ENCODE peak calls at places on chromosomes 4 and X, in nine cellular contexts. V, U, E, D, G, C, F, I and B are unnamed samples.

GRCh38 chrX:85113746-85114145 is 110.1 kb downstream of the APOOL start:
- DNase-seq in V (no peak), U (no peak), E (no peak), D (no peak), G (no peak), C (no peak), F (no peak), I (no peak), B (no peak)

GRCh38 chr4:139913398-139913990 is 240.5 kb downstream of the MAML3 start:
- DNase-seq in V (peak), U (peak), E (no peak), D (no peak), G (no peak), C (no peak), F (no peak), I (no peak), B (no peak)

GRCh38 chrX:56995271-56995994 is at the start of gene SPIN3:
- DNase-seq in V (peak), U (peak), E (peak), D (peak), G (peak), C (peak), F (no peak), I (peak), B (no peak)

GRCh38 chrX:27842867-27843266 is 35.1 kb downstream of the MAGEB10 start:
- DNase-seq in V (no peak), U (no peak), E (no peak), D (no peak), G (no peak), C (no peak), F (no peak), I (no peak), B (no peak)

GRCh38 chr4:158094413-158095110 is 78.3 kb downstream of the GASK1B start:
- DNase-seq in V (peak), U (no peak), E (no peak), D (no peak), G (no peak), C (peak), F (no peak), I (peak), B (no peak)

GRCh38 chr4:108519208-108519833 is 101.1 kb upstream of the RPL34 start:
- DNase-seq in V (no peak), U (no peak), E (no peak), D (no peak), G (no peak), C (no peak), F (no peak), I (no peak), B (no peak)

GRCh38 chrX:131764224-131764623 is 220.3 kb downstream of the OR13H1 start:
- DNase-seq in V (no peak), U (no peak), E (no peak), D (no peak), G (no peak), C (no peak), F (no peak), I (no peak), B (no peak)

GRCh38 chr4:38177035-38177791 is 217.0 kb downstream of the PTTG2 start:
- DNase-seq in V (no peak), U (no peak), E (peak), D (no peak), G (peak), C (no peak), F (no peak), I (no peak), B (peak)

GRCh38 chr4:176607807-176608206 is 184.9 kb downstream of the VEGFC start:
- DNase-seq in V (no peak), U (no peak), E (no peak), D (no peak), G (no peak), C (no peak), F (no peak), I (no peak), B (no peak)

GRCh38 chr4:181661090-181661489 is 582.1 kb upstream of the TENM3 start:
- DNase-seq in V (peak), U (no peak), E (no peak), D (no peak), G (no peak), C (no peak), F (peak), I (no peak), B (no peak)

GRCh38 chr4:54516556-54517215 is 141.1 kb upstream of the KIT start:
- DNase-seq in V (no peak), U (no peak), E (peak), D (no peak), G (no peak), C (no peak), F (no peak), I (no peak), B (no peak)

GRCh38 chrX:118974088-118974907 is at the start of gene LONRF3:
- DNase-seq in V (no peak), U (peak), E (peak), D (no peak), G (peak), C (peak), F (no peak), I (peak), B (peak)

GRCh38 chr4:3515646-3516045 is 16.6 kb downstream of the LRPAP1 start:
- DNase-seq in V (no peak), U (no peak), E (peak), D (no peak), G (peak), C (no peak), F (no peak), I (no peak), B (no peak)

GRCh38 chr4:85756938-85757337 is 282.0 kb downstream of the ARHGAP24 start:
- DNase-seq in V (no peak), U (no peak), E (no peak), D (no peak), G (no peak), C (peak), F (no peak), I (no peak), B (no peak)

GRCh38 chrX:74450803-74451449 is 29.6 kb downstream of the SLC16A2 start:
- DNase-seq in V (peak), U (no peak), E (no peak), D (no peak), G (no peak), C (peak), F (peak), I (no peak), B (no peak)

GRCh38 chrX:153857348-153857903 is 27.1 kb upstream of the PDZD4 start:
- DNase-seq in V (no peak), U (no peak), E (no peak), D (no peak), G (no peak), C (no peak), F (no peak), I (no peak), B (no peak)

GRCh38 chr4:159925770-159926169 is 822.9 kb downstream of the RAPGEF2 start:
- DNase-seq in V (no peak), U (no peak), E (no peak), D (no peak), G (no peak), C (peak), F (no peak), I (no peak), B (no peak)

GRCh38 chr4:15354358-15354757 is 73.5 kb upstream of the C1QTNF7 start:
- DNase-seq in V (no peak), U (no peak), E (no peak), D (no peak), G (no peak), C (no peak), F (no peak), I (no peak), B (no peak)

GRCh38 chr4:102575369-102576129 is 74.4 kb downstream of the NFKB1 start:
- DNase-seq in V (peak), U (no peak), E (no peak), D (no peak), G (no peak), C (no peak), F (no peak), I (no peak), B (no peak)

GRCh38 chr4:79325436-79325835 is 425 bp downstream of the NAA11 start:
- DNase-seq in V (no peak), U (no peak), E (no peak), D (no peak), G (no peak), C (no peak), F (no peak), I (no peak), B (no peak)

GRCh38 chrX:14941301-14941700 is 68.1 kb downstream of the MOSPD2 start:
- DNase-seq in V (no peak), U (no peak), E (no peak), D (no peak), G (no peak), C (no peak), F (no peak), I (no peak), B (no peak)

GRCh38 chr4:31692407-31692940 is 972.3 kb downstream of the PCDH7 start:
- DNase-seq in V (no peak), U (no peak), E (no peak), D (no peak), G (no peak), C (peak), F (no peak), I (no peak), B (no peak)
- TF ChIP-seq CTCF in V (peak), U (no peak), E (peak), D (peak), G (no peak), C (peak), F (peak), I (no peak), B (no peak)

DNA sequence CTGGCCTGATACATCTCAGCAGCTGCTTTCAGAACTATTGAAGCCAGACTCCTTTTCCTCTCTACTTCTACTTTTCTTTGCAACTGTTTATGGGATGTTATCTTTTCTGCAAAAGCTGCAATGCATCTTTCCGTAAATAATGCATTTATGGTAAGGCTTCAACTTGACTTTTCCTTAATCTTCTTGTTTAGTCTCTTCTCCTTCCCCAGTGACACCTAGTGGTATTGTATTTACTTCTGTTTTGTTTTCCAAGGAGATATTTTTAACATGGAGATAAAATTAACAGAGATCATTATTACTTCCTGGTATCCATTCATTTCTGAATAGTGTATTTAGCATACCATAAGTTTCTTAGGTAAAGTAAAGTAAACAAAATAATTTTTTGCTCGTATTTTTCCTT is 1548.8 kb downstream of the PCDH7 start:
- DNase-seq in V (no peak), U (no peak), E (no peak), D (no peak), G (no peak), C (peak), F (no peak), I (no peak), B (no peak)
- TF ChIP-seq CTCF in V (no peak), U (no peak), E (no peak), D (peak), G (no peak), C (no peak), F (no peak), I (no peak), B (no peak)

DNA sequence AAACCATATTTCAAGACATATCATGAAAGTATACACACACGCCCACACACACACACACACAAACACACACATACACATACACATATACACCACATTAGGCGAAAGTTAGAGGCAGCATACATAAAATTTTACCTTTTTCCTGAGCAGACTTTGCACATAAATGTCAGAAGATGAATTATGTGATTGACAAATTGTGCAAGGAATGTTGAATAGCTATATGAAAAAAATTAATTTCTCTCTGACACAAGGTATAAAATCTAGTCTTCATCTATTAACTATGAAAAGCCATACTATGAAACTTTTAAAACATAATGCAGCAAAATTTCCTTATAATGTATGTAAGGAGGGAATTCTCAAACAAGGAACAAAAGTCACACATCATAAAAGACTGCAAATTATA is 24.4 kb downstream of the FSTL5 start:
- DNase-seq in V (no peak), U (no peak), E (no peak), D (no peak), G (no peak), C (no peak), F (no peak), I (no peak), B (no peak)
- TF ChIP-seq CTCF in V (no peak), U (no peak), E (no peak), D (no peak), G (no peak), C (no peak), F (no peak), I (no peak), B (no peak)

DNA sequence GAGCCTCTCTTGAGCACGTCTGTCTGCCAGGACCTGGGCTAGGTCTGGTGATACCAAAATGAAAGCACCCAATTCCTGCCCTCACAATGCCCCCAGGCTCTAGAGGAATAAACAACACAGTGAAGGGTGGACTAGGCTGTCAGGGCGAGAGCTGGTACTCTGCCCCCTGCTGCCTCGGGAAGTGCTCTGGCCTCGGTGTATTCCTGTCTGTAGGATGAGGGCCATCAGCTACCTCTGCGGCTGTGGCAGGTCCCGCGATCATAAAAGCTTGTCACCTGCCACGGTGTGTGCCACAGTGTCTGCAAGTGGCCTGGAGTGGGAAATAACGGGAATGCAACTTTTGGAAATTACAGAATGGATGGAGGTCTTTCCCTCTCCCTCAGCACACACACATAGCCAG is 159.3 kb upstream of the PSAPL1 start:
- DNase-seq in V (no peak), U (no peak), E (no peak), D (no peak), G (no peak), C (no peak), F (no peak), I (no peak), B (no peak)
- TF ChIP-seq CTCF in V (no peak), U (no peak), E (no peak), D (no peak), G (no peak), C (no peak), F (no peak), I (no peak), B (no peak)

GRCh38 chr4:144356941-144357381 is 216.4 kb upstream of the GYPA start:
- DNase-seq in V (no peak), U (no peak), E (no peak), D (no peak), G (peak), C (no peak), F (no peak), I (no peak), B (no peak)
- TF ChIP-seq CTCF in V (no peak), U (no peak), E (no peak), D (no peak), G (no peak), C (no peak), F (no peak), I (no peak), B (no peak)

DNA sequence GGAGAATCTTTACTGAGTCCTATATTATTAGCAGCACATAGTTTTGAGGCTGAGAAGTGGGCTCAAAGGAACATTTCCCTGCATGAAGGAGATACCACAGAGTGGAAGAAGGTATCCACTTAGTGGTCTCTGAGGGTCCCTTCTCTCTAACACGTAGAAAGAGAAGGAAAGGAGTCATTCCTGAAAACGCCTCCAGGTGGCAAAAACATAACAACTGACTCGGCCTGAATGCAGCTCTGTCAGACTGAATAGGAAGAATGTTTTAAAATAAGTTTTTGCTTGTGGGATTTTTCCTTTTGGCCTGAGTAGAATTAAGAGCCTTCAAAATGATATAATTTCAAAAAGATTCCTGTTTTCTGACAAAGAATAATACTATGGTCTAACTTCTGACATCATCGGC is 23.3 kb downstream of the RPGR start:
- DNase-seq in V (no peak), U (no peak), E (no peak), D (no peak), G (no peak), C (peak), F (no peak), I (no peak), B (no peak)
- TF ChIP-seq CTCF in V (peak), U (no peak), E (peak), D (peak), G (no peak), C (no peak), F (peak), I (no peak), B (no peak)

DNA sequence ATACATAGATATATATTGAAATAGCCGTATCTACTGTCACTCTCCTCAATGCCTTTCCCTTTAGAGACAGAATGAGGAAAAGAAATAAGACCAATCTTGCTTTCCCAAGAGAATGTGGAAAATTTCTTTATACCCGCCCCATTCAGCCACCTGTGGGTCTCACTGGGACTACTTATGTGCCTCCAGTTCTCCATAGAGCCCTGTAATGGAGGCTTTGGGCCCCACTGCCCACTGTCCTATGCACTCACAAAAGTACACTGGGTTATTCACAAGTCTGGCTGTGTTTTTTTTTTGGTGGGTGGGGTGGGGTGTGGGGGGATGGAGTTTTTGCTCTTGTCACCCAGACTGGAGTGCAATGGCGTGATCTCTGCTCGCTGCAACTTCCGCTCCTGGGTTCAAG is 70.4 kb upstream of the ELOVL6 start:
- DNase-seq in V (no peak), U (no peak), E (no peak), D (no peak), G (no peak), C (no peak), F (no peak), I (no peak), B (no peak)
- TF ChIP-seq CTCF in V (no peak), U (no peak), E (no peak), D (no peak), G (no peak), C (no peak), F (no peak), I (no peak), B (no peak)